ENCODE peak calls at places on chromosomes 13 and 19, in five cellular contexts. T, I, H, G and N are unnamed samples.

GRCh38 chr13:21435710-21436151 is 23.4 kb downstream of the ZDHHC20 start:
- DNase-seq in I (no peak), T (peak), H (peak), G (peak), N (peak)

GRCh38 chr13:113816925-113817859 is 46.7 kb downstream of the GAS6 start:
- DNase-seq in H (peak), I (no peak), T (peak), G (no peak), N (peak)

GRCh38 chr13:30830638-30830965 is 75.5 kb upstream of the MEDAG start:
- DNase-seq in T (no peak), H (no peak), G (no peak), I (no peak), N (no peak)

GRCh38 chr13:96780105-96780504 is 214.2 kb downstream of the OXGR1 start:
- DNase-seq in I (no peak), T (no peak), H (no peak), G (no peak), N (no peak)

GRCh38 chr13:70333752-70334151 is 225.5 kb upstream of the KLHL1 start:
- DNase-seq in G (no peak), H (no peak), T (no peak), I (no peak), N (no peak)

GRCh38 chr13:73421310-73421912 is 362.6 kb downstream of the KLF5 start:
- DNase-seq in G (no peak), I (no peak), T (no peak), H (no peak), N (no peak)

GRCh38 chr13:95643814-95644598 is 500 bp downstream of the DZIP1 start:
- DNase-seq in I (no peak), G (no peak), H (peak), T (peak), N (no peak)

GRCh38 chr13:66546534-66547379 is 683.4 kb downstream of the PCDH9 start:
- DNase-seq in H (no peak), T (no peak), G (no peak), I (no peak), N (no peak)

DNA sequence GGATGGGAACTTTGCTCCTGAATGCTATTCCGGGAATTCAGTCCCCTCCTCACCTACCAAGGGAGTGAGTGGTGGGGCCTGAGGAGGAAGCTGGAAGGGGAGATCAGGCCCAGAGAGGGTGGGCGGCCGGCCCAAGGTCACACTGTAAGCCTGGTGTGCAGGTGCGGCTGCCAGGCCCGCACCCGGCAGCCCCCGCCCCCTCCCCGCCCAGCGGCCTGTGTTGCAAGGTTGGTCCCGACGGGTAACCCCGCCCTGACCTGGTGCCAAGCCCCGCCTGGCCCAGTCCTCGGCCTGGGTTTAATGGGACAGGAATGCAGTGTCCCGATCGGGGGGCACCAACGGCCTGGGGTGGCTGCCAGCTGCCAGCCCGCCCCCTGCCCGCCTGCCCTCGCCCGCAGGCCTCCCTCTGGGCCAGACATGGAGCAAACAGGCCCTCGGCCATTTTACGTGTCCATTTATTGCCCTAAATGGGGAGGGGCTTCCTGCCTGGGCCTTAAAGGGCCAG is 5.5 kb downstream of the ZBTB7A start:
- DNase-seq in G (no peak), T (no peak), H (peak), I (no peak), N (peak)
- TF ChIP-seq CHD2 in G (no peak), T (no peak), H (no peak), I (no peak), N (no peak)

GRCh38 chr13:110716235-110716505 is 2.7 kb downstream of the ING1 start:
- DNase-seq in H (peak), T (no peak), G (no peak), I (no peak), N (no peak)
- TF ChIP-seq HDAC2 in H (no peak), T (no peak), G (no peak), I (no peak), N (no peak)

DNA sequence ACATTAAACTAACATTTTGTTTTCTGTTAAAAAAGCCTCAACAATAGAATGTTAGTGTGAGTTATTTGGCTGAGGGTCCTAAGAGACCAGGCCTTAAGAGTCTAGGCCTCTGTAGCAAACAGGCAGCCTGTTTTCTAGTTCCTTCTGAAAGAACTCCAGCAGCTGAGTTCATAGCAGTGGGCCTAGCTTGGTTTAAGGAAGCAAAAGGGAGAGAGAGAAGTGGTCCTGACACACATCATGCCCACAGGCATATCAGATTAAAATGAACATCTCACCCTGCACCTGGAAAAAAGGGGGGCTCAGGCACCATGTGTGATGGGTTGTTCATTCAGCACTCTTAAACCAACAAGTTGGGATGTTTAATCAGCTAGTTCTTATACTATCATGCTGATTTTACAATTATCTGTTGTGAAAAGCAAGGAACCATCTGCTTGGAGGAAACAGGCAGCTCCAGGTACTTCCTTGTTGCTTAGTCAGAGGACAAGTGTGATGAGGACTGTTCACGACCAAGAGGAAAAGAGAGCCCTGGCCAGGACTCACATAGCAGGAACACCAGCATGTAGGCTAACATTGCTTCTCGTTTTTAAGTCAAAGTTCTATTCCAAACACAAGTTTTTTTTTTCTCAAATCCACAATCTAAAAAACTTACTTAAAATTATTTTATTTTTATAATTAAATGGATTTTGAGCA is 81.3 kb upstream of the FRY start:
- DNase-seq in G (no peak), H (no peak), T (no peak), I (no peak), N (no peak)
- TF ChIP-seq CHD2 in G (no peak), H (no peak), T (no peak), I (no peak), N (no peak)

DNA sequence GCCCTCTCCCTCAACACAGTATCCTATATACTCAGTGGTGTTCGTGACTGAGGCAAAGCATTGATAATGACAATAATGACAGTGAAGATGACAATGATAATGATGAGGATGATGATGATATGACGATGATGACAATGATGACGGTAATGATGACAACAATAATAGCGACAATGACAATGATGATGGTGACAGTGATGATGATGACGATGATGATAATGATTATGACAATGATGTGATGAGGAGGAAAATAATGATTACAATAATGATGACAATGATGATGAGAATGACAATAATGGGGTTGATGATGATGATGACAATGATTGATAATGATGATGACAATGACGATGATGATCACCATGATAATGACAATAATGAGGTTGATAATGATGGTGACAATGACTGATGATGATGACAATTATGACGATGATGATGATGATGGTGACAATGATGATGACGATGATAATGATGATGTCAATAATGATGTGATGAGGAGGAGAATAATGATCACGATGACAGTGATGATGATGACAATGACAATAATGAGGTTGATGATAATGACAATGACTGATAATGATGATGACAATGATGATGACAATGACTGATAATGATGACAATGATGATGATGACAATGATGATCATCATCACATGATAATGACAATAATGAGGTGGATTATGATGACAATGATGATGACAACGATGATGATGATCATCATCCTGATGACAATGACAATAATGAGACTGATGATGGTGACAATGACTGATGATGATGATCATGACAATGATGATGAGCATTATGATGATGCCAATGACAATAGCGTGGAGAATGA is 16.7 kb downstream of the ELSPBP1 start:
- DNase-seq in H (no peak), T (no peak), G (no peak), I (no peak), N (no peak)
- TF ChIP-seq HDAC2 in H (no peak), T (no peak), G (no peak), I (no peak), N (no peak)

GRCh38 chr19:16945364-16945714 is 56.5 kb downstream of the F2RL3 start:
- DNase-seq in T (no peak), H (no peak), G (no peak), I (no peak), N (peak)
- TF ChIP-seq CHD2 in T (no peak), H (no peak), G (no peak), I (no peak), N (no peak)

DNA sequence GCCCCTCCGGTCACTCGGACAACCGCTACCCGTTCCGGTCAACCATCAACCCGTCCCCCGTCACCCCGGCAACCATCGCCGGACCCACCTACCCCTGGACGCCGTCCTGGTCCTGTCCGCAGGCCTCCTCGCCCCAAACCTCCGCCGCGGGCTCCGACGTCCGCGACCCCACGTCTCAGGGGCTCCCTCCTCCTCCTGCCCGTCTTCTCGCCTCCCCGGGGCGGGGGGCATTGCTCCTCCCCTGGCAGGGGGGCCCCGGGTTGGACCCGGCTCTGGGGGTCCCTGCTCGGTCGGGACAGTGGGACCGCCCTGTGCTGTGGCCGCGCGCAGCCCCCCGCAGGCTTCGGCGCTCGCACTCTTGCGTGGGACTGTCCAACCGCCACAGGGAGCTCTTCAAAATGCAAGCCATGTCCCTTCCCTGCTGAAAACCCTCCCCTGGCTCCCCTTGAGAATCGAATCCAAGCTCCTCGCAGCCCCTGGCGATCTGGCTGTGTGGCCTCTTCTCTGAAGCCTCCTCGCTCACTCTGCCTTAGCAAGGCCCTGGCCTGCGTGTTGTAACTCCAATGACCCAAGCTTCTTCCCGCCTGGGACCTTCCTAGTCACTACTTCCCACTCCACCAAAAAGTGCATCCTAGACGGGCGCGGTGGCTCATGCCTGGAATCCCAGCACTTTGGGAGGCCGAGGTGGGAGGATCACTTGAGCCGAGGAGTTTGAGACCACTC is 8.4 kb downstream of the EPHX3 start:
- DNase-seq in H (no peak), I (no peak), G (no peak), T (no peak), N (no peak)
- TF ChIP-seq HDAC2 in H (no peak), I (no peak), G (no peak), T (no peak), N (no peak)